ENCODE peak calls at places on chromosome 13, in seven cellular contexts. T, S, J, X, P, K and E are unnamed samples.

GRCh38 chr13:73194310-73194709 is 135.5 kb downstream of the KLF5 start:
- DNase-seq in K (no peak), X (no peak), P (no peak), S (no peak), J (no peak), T (no peak), E (no peak)

GRCh38 chr13:40492511-40492910 is 173.9 kb downstream of the FOXO1 start:
- DNase-seq in J (no peak), K (no peak), T (no peak), S (no peak), P (no peak), X (no peak), E (no peak)

GRCh38 chr13:47211106-47211505 is 314.3 kb upstream of the HTR2A start:
- DNase-seq in T (no peak), K (no peak), P (no peak), S (no peak), J (no peak), X (no peak), E (no peak)

GRCh38 chr13:50729177-50729576 is 114.3 kb downstream of the DLEU7 start:
- DNase-seq in P (no peak), J (no peak), X (no peak), S (no peak), T (no peak), K (no peak), E (no peak)

GRCh38 chr13:39942901-39943273 is 287.4 kb downstream of the COG6 start:
- DNase-seq in T (peak), J (peak), K (peak), S (peak), P (peak), X (peak), E (peak)

GRCh38 chr13:48029859-48030258 is 7.7 kb upstream of the NUDT15 start:
- DNase-seq in J (no peak), K (no peak), T (no peak), P (no peak), S (no peak), X (no peak), E (no peak)

GRCh38 chr13:53778937-53779336 is 750.3 kb downstream of the OLFM4 start:
- DNase-seq in J (no peak), K (no peak), X (no peak), P (no peak), T (no peak), S (no peak), E (no peak)

GRCh38 chr13:42215578-42216421 is 56.2 kb upstream of the AKAP11 start:
- DNase-seq in J (peak), X (no peak), P (no peak), S (peak), K (no peak), T (no peak), E (peak)

GRCh38 chr13:20882206-20882605 is 20.3 kb downstream of the XPO4 start:
- DNase-seq in T (no peak), K (no peak), X (no peak), S (peak), J (no peak), P (no peak), E (no peak)

GRCh38 chr13:45468676-45469075 is 3.9 kb downstream of the COG3 start:
- DNase-seq in X (no peak), T (no peak), J (no peak), P (no peak), K (no peak), S (no peak), E (no peak)